ENCODE peak calls at places on chromosomes 6 and 20, in six cellular contexts. W is BJ, J is lower lobe of right lung, C is mammary epithelial cell, B is fibroblast of villous mesenchyme, D is HFF-Myc. A is an unnamed sample.

GRCh38 chr6:153705429-153705828 is 333.6 kb upstream of the OPRM1 start:
- DNase-seq in D (no peak), J (no peak), B (no peak), W (no peak), C (no peak), A (no peak)

GRCh38 chr6:45915776-45916348 is 99.8 kb downstream of the CLIC5 start:
- DNase-seq in B (no peak), J (no peak), W (no peak), D (no peak), C (no peak), A (no peak)

GRCh38 chr20:53080969-53081871 is 109.1 kb downstream of the TSHZ2 start:
- DNase-seq in C (peak; percentile 81), J (peak; percentile 48), B (peak; percentile 70), D (no peak), W (no peak), A (no peak)

GRCh38 chr20:50645253-50646068 is 45.9 kb downstream of the RIPOR3 start:
- DNase-seq in J (peak; percentile 59), B (peak; percentile 100), W (peak; percentile 96), C (peak; percentile 95), D (peak; percentile 95), A (peak; percentile 90)

GRCh38 chr20:49999329-49999728 is 16.5 kb downstream of the SNAI1 start:
- DNase-seq in D (no peak), C (no peak), J (no peak), B (no peak), W (no peak), A (no peak)

GRCh38 chr20:19777311-19777710 is 19.3 kb downstream of the RIN2 start:
- DNase-seq in D (no peak), J (no peak), C (no peak), B (peak; percentile 33), W (no peak), A (no peak)

GRCh38 chr6:40312213-40313015 is 274.8 kb downstream of the LRFN2 start:
- DNase-seq in B (no peak), C (no peak), D (no peak), W (no peak), J (no peak), A (no peak)

GRCh38 chr6:81693212-81693611 is 59.3 kb downstream of the TENT5A start:
- DNase-seq in W (no peak), C (no peak), B (no peak), D (no peak), J (no peak), A (no peak)

GRCh38 chr20:35635652-35636051 is 20.0 kb downstream of the SPAG4 start:
- DNase-seq in B (no peak), C (no peak), J (no peak), W (no peak), D (no peak), A (no peak)

GRCh38 chr20:44835661-44836221 is 25.4 kb upstream of the RIMS4 start:
- DNase-seq in W (no peak), J (no peak), D (no peak), C (no peak), B (no peak), A (no peak)

GRCh38 chr6:130010387-130010786 is 8.0 kb upstream of the L3MBTL3 start:
- DNase-seq in B (no peak), J (no peak), C (no peak), D (no peak), W (no peak), A (no peak)

GRCh38 chr6:42502127-42502526 is 50.4 kb upstream of the TRERF1 start:
- DNase-seq in J (no peak), B (no peak), D (no peak), W (no peak), C (no peak), A (no peak)

GRCh38 chr6:24667378-24667803 is 514 bp downstream of the ACOT13 start:
- DNase-seq in J (no peak), C (no peak), B (peak; percentile 44), D (no peak), W (no peak), A (no peak)

GRCh38 chr20:3250091-3250504 is 11.1 kb upstream of the SLC4A11 start:
- DNase-seq in D (no peak), J (no peak), W (no peak), C (no peak), B (no peak), A (no peak)

GRCh38 chr6:114142256-114142655 is 171.3 kb upstream of the HDAC2 start:
- DNase-seq in C (no peak), W (no peak), D (no peak), J (no peak), B (no peak), A (no peak)

GRCh38 chr20:14924433-14924832 is 587.0 kb upstream of the FLRT3 start:
- DNase-seq in D (no peak), C (no peak), W (no peak), J (no peak), B (no peak), A (no peak)

GRCh38 chr6:69791065-69791471 is 5.7 kb downstream of the LMBRD1 start:
- DNase-seq in C (peak; percentile 48), J (no peak), D (no peak), W (no peak), B (no peak), A (no peak)

GRCh38 chr6:157987788-157988699 is 6.4 kb downstream of the SYNJ2 start:
- DNase-seq in J (no peak), C (no peak), D (no peak), W (no peak), B (no peak), A (no peak)

GRCh38 chr6:43432009-43432945 is 4.9 kb downstream of the ABCC10 start:
- DNase-seq in D (no peak), B (no peak), W (no peak), C (no peak), J (no peak), A (no peak)

GRCh38 chr6:15929685-15930084 is 199.2 kb upstream of the MYLIP start:
- DNase-seq in W (no peak), B (no peak), D (no peak), J (no peak), C (peak; percentile 54), A (no peak)

GRCh38 chr6:7631466-7631865 is 41.5 kb downstream of the SNRNP48 start:
- DNase-seq in D (no peak), B (peak; percentile 84), W (no peak), J (no peak), C (no peak), A (no peak)

DNA sequence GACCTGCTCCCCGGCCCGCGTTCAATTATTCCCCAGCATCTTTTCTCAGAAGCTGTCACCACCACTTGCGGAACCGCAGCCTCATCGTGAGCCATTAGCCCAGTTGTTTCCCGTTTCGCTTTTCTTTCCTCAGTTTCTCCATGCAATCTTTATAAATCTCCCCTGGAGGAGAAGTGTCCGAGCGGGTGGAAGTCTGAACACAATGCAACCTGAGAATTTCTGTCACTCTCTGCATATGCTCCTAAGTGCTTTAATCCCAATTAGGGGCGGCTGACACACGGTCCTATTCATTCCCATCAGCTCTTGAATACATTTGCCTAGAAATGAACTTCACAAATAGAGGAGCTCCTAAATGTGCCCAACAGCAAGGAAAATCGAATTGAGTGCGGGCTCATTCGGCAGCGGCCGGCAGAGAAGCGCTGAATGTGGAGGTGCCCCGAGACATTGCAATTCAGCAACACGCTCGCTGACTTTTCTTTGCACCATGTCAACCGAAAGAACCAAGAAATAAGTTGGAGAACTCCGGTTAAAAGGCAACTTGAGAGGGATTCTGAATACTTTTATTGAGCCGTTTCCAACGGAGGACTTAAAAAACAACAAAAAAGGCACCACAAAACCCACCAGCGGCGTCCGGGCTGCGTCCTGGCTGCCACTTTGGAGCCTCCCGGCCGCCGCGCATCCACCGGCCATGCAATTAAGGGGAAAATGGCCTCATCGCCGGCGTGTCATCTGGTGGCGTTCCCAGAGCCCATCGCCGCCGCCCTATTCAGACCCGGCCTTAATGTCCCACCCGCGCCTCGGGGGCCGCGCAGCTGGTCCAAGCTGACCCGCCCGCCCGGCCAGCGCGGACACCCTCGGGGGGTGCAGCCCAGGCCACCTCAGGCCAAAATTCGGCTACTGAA is 3.9 kb upstream of the PRDM13 start:
- DNase-seq in C (no peak), D (no peak), W (no peak), B (no peak), J (peak; percentile 45), A (no peak)
- H3K4me3 ChIP-seq in C (no peak overlapping the region), D (no peak overlapping the region), W (peak overlapping the region; percentile 19), B (peak overlapping the region; percentile 26), J (peak overlapping the region; percentile 43), A (no peak overlapping the region)

GRCh38 chr6:6057442-6058053 is 50.8 kb upstream of the NRN1 start:
- DNase-seq in C (peak; percentile 36), W (no peak), D (peak; percentile 14), J (no peak), B (peak; percentile 27), A (peak; percentile 6)
- TF ChIP-seq CTCF in C (peak; percentile 65), W (peak; percentile 11), D (peak; percentile 21), J (peak; percentile 63), B (peak; percentile 40), A (peak; percentile 48)

GRCh38 chr6:125154184-125155135 is 887 bp downstream of the TPD52L1 start:
- DNase-seq in D (no peak), J (peak; percentile 57), C (peak; percentile 69), W (no peak), B (peak; percentile 5), A (no peak)
- H3K4me3 ChIP-seq in D (peak overlapping the region; percentile 56), J (peak overlapping the region; percentile 75), C (peak overlapping the region; percentile 77), W (peak overlapping the region; percentile 56), B (peak overlapping the region; percentile 60), A (peak overlapping the region; percentile 67)

GRCh38 chr20:61260905-61261304 is 8.8 kb downstream of the CDH4 start:
- DNase-seq in D (no peak), J (no peak), B (no peak), W (no peak), C (peak; percentile 29), A (no peak)
- TF ChIP-seq CTCF in D (no peak), J (no peak), B (no peak), W (peak; percentile 17), C (no peak), A (peak; percentile 30)

A was measured in astrocyte of the cerebellum.